ENCODE peak calls at places on chromosomes 11 and 22, in six cellular contexts. O, V, U, J, L and E are unnamed samples.

GRCh38 chr22:44033689-44034088 is 9.6 kb downstream of the PARVB start:
- DNase-seq in U (no peak), V (no peak), J (no peak), L (no peak), O (no peak), E (no peak)

GRCh38 chr11:94067010-94067409 is 45.9 kb downstream of the HEPHL1 start:
- DNase-seq in L (no peak), J (no peak), U (no peak), O (peak; percentile 18), V (no peak), E (no peak)

GRCh38 chr11:46050065-46050464 is 71.2 kb downstream of the PHF21A start:
- DNase-seq in V (peak; percentile 83), O (peak; percentile 85), U (peak; percentile 58), L (no peak), J (peak; percentile 91), E (no peak)

GRCh38 chr22:37192232-37192631 is 4.2 kb upstream of the C1QTNF6 start:
- DNase-seq in O (no peak), V (no peak), J (no peak), L (no peak), U (no peak), E (no peak)

GRCh38 chr11:11424696-11425095 is 71.6 kb upstream of the CSNK2A3 start:
- DNase-seq in U (no peak), V (no peak), J (no peak), L (no peak), O (no peak), E (no peak)

GRCh38 chr11:62909107-62909894 is 11.9 kb downstream of the CHRM1 start:
- DNase-seq in U (peak; percentile 45), J (peak; percentile 54), L (no peak), V (peak; percentile 18), O (peak; percentile 68), E (no peak)

GRCh38 chr11:16296243-16296642 is 60.1 kb downstream of the SOX6 start:
- DNase-seq in U (no peak), O (no peak), V (no peak), L (no peak), J (no peak), E (no peak)

GRCh38 chr11:73971175-73971719 is 11.4 kb downstream of the UCP2 start:
- DNase-seq in O (no peak), J (no peak), L (no peak), U (no peak), V (no peak), E (no peak)

GRCh38 chr11:35035894-35036408 is 103.0 kb upstream of the CD44 start:
- DNase-seq in J (peak; percentile 98), L (no peak), O (peak; percentile 99), V (peak; percentile 89), U (no peak), E (no peak)

GRCh38 chr11:62132188-62132587 is 8.4 kb downstream of the INCENP start:
- DNase-seq in J (no peak), U (no peak), L (no peak), V (no peak), O (no peak), E (no peak)

GRCh38 chr11:95520765-95521542 is 268.6 kb downstream of the FAM76B start:
- DNase-seq in J (no peak), U (peak; percentile 17), L (no peak), O (no peak), V (no peak), E (no peak)